ENCODE peak calls at places on chromosomes 5 and 9, in seven cellular contexts. N, U, I, P, V, Q and H are unnamed samples.

GRCh38 chr5:80134879-80135278 is 99.7 kb downstream of the THBS4 start:
- DNase-seq in V (no peak), N (no peak), Q (no peak), I (no peak), U (no peak), P (no peak), H (no peak)

GRCh38 chr5:168047043-168047668 is 244.3 kb upstream of the WWC1 start:
- DNase-seq in U (peak), I (peak), Q (peak), V (peak), P (peak), N (peak), H (peak)

GRCh38 chr5:172901788-172902496 is 57.3 kb upstream of the RPL26L1 start:
- DNase-seq in P (no peak), U (no peak), Q (peak), N (peak), I (no peak), V (peak), H (no peak)

GRCh38 chr9:89529243-89530030 is 31.5 kb upstream of the SEMA4D start:
- DNase-seq in I (no peak), Q (no peak), U (no peak), N (no peak), V (no peak), P (no peak), H (no peak)

GRCh38 chr5:143051244-143052058 is 281.3 kb downstream of the ARHGAP26 start:
- DNase-seq in V (peak), Q (peak), P (peak), U (no peak), N (peak), I (peak), H (no peak)

GRCh38 chr5:144308211-144308610 is 137.5 kb downstream of the KCTD16 start:
- DNase-seq in I (no peak), Q (no peak), P (no peak), N (no peak), V (no peak), U (no peak), H (no peak)

GRCh38 chr9:134434896-134435506 is 108.7 kb downstream of the RXRA start:
- DNase-seq in U (peak), N (peak), I (no peak), V (peak), Q (peak), P (peak), H (no peak)

GRCh38 chr5:124342586-124342985 is 403.9 kb downstream of the ZNF608 start:
- DNase-seq in Q (no peak), V (no peak), P (no peak), U (no peak), I (no peak), N (no peak), H (no peak)

GRCh38 chr9:102867488-102867887 is 127.6 kb upstream of the CYLC2 start:
- DNase-seq in U (no peak), P (peak), I (no peak), V (no peak), Q (peak), N (peak), H (no peak)

GRCh38 chr5:40479939-40480338 is 199.8 kb upstream of the PTGER4 start:
- DNase-seq in U (no peak), Q (no peak), I (no peak), P (no peak), N (no peak), V (no peak), H (no peak)

GRCh38 chr5:26948921-26949320 is 89.5 kb downstream of the CDH9 start:
- DNase-seq in I (no peak), P (no peak), N (no peak), Q (no peak), U (no peak), V (no peak), H (no peak)

GRCh38 chr5:111781200-111781599 is 24.2 kb upstream of the NREP start:
- DNase-seq in P (peak), U (no peak), Q (peak), V (no peak), I (no peak), N (peak), H (no peak)

GRCh38 chr5:1719860-1720259 is 79.8 kb downstream of the MRPL36 start:
- DNase-seq in V (no peak), Q (no peak), P (no peak), U (no peak), N (no peak), I (no peak), H (no peak)

GRCh38 chr9:114906922-114907571 is 23.3 kb downstream of the TNFSF8 start:
- DNase-seq in I (peak), N (peak), Q (peak), U (peak), P (peak), V (peak), H (no peak)

GRCh38 chr5:111223790-111224560 is at the start of gene CAMK4:
- DNase-seq in V (peak), Q (peak), U (peak), I (peak), N (peak), P (peak), H (no peak)

GRCh38 chr5:15425802-15426201 is 74.2 kb upstream of the FBXL7 start:
- DNase-seq in Q (no peak), P (no peak), N (peak), V (peak), U (no peak), I (no peak), H (no peak)

GRCh38 chr9:134698587-134699342 is 57.2 kb downstream of the COL5A1 start:
- DNase-seq in I (peak), U (peak), Q (peak), V (peak), N (no peak), P (peak), H (no peak)

GRCh38 chr5:179270581-179271300 is 74.5 kb downstream of the ADAMTS2 start:
- DNase-seq in I (no peak), V (peak), Q (no peak), U (peak), N (peak), P (no peak), H (no peak)

GRCh38 chr5:177403826-177404640 is 3.6 kb upstream of the PFN3 start:
- DNase-seq in N (peak), U (peak), P (peak), I (peak), Q (peak), V (peak), H (no peak)

GRCh38 chr5:73945505-73945904 is 319.5 kb downstream of the ARHGEF28 start:
- DNase-seq in I (peak), P (no peak), N (no peak), U (no peak), V (no peak), Q (no peak), H (no peak)

GRCh38 chr5:83404182-83404712 is 67.3 kb upstream of the VCAN start:
- DNase-seq in U (no peak), V (no peak), N (no peak), P (no peak), I (no peak), Q (no peak), H (no peak)

DNA sequence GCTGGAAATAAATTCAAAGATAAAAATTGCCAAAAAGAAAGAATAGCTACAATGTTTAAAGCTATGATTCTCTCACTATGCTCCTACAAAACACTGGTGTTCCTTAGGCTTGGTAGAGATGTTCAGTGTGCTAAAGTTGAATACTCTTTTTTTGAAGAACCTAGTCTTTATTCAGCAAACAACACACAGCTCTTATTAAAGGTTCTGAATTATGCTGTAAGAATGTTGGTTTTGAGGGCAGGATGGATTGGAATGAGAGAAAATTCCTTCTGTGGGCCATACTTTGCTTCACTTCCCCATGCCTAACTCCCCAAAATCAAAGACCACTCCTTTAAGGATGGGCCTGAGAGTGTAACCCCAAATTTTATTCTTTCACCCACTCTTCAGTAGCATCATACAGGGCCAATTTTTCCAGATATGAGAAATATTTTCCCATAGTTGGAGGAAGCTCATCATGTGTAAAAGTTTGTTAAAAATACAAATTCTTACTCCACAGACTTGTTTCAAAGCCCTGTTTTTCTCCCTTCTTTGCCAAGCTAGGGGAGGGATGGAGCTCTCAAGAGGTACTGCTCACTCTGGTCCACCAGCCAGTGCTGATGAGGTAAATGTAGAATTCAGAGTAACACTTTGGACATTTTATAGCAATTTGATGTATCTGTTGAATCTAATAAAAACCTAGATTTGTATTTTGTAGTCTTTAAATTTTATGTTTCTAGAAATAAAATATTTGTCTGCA is 99.3 kb downstream of the GDNF start:
- DNase-seq in I (no peak), U (no peak), V (peak), P (no peak), N (peak), Q (no peak), H (no peak)
- H3K9ac ChIP-seq in I (no peak), U (peak), V (peak), P (no peak), N (no peak), Q (no peak), H (no peak)

GRCh38 chr5:139297439-139298133 is 4.0 kb downstream of the MATR3 start:
- DNase-seq in U (no peak), P (no peak), N (no peak), I (no peak), V (no peak), Q (no peak), H (no peak)

GRCh38 chr5:139295692-139296091 is 2.2 kb downstream of the MATR3 start:
- DNase-seq in I (no peak), N (peak), P (no peak), U (no peak), V (peak), Q (no peak), H (no peak)

GRCh38 chr5:139296198-139296597 is 2.7 kb downstream of the MATR3 start:
- DNase-seq in I (no peak), Q (no peak), V (no peak), N (no peak), U (no peak), P (no peak), H (no peak)

GRCh38 chr5:139298242-139298641 is 4.7 kb downstream of the MATR3 start:
- DNase-seq in V (no peak), Q (no peak), U (no peak), N (no peak), P (no peak), I (no peak), H (no peak)

DNA sequence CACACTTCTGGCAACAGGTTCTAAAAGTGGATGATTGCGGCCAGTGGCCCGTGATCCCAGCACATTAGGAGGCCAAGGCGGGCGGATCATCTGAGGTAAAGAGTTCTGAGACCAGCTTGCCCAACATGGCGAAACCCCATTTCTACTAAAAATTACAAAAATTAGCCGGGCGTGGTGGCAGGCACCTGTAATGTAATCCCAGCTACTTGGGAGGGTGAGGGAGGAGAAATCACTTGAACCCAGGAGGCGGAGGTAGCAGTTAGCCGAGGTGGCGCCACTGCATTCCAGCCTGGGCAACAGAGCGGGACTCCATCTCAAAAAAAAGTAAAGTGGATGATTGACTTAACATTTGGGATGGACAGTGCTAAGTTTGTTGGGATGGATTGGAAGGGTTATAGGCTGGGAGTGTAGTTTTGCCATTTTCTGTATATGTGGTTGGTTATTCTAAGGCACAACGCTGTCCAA is 3.4 kb downstream of the MATR3 start:
- DNase-seq in P (no peak), I (no peak), Q (no peak), U (no peak), V (no peak), N (no peak), H (no peak)
- H3K4me3 ChIP-seq in P (no peak), I (no peak), Q (peak), U (no peak), V (peak), N (no peak), H (no peak)

DNA sequence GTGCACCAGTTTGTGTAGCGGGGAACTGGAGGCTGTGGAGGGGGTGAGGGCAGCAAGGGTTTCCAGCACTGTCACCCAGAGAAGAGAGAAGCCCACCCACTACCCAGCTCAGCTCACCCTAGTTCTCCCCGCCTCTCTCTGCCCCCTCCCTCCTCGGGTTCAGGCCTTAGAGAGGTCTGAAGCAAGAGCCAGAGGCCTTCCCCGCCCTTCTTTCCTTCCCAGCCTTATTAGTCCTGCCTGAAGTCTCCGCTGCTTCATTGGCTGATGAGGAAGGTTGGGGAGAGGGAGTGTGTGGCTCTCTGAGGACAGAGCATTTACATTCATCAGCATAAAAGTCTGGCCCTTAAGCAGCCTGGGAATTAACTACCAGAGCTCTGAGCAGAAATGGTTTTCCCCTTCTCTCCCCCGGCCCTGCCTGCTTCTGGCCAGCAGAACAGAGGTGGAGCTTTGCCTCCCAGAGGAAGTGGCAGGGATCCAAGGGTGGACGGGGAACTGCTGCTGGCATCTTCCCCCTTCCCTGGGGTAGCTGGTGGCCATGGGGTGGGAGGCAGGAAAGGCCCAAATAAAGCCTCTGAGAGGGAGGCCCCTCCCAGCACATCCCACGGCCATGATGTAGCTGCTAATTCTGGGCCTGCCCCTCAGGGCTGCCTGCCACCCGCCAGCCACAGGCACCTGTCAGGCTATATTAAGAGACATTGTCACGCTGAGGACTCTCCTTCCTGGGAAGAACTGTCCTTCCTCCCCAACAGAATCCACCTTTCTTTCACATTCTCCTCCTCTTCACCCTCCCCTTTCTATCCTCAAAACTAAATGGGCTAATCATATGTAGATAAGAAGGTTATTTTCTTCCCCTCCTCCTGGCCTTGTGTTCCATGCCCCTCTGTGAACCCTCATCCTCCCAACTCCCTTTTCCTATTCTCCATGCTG is 4.2 kb downstream of the DNAJB5 start:
- DNase-seq in I (no peak), V (peak), Q (no peak), P (no peak), N (peak), U (peak), H (no peak)
- H3K9ac ChIP-seq in I (no peak), V (peak), Q (no peak), P (no peak), N (no peak), U (no peak), H (no peak)

GRCh38 chr5:4022991-4023390 is 427.4 kb downstream of the IRX1 start:
- DNase-seq in V (no peak), N (no peak), Q (no peak), U (no peak), P (no peak), I (no peak), H (no peak)
- H3K4me3 ChIP-seq in V (no peak), N (no peak), Q (no peak), U (no peak), P (no peak), I (no peak), H (no peak)

DNA sequence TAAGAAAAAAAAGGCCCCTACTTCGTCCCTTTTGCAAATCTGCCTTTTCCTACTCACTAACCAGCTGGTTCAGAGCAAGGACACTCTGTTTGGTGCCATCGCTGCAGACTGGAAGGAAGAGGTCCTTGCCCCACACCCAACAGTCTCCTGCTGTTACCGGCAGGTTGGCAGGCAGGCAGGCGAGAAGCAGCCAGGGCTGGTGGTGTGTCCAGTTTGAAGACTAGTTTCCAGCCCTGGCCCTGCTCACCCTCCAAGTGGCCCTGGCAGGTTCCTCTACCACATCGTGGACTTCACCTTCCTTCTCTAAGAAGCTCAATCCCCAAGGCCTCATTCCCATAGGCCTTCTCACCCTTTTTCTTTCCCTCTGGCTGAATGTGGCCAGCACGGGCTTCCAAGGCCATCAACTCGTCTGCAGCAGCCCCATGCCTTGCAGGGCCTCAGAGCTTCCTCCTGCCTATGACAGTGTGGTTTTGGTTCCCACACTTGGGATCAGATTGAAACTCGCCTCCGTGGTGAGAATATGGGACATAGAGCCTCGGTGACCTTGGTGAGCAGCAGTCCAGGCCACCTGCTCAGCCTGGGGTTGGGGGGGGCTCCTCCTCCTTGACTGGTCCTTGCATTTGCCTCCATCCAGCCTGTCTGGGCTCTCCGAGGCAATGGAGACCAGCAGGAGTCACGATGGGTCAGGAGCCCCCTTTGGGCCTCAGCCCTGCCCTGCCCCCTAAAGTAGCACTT is 22.9 kb downstream of the TGFBI start:
- DNase-seq in V (no peak), Q (no peak), U (no peak), I (no peak), N (no peak), P (no peak), H (no peak)
- H3K9ac ChIP-seq in V (no peak), Q (no peak), U (no peak), I (no peak), N (no peak), P (no peak), H (no peak)

GRCh38 chr9:129333961-129334743 is 156.1 kb upstream of the IER5L start:
- DNase-seq in V (peak), U (peak), Q (peak), I (no peak), P (peak), N (peak), H (peak)
- H3K4me3 ChIP-seq in V (peak), U (peak), Q (peak), I (no peak), P (peak), N (no peak), H (peak)

GRCh38 chr9:122159925-122160246 is 178 bp downstream of the MORN5 start:
- DNase-seq in N (no peak), Q (no peak), P (no peak), U (no peak), V (no peak), I (no peak), H (no peak)

GRCh38 chr9:122164286-122164685 is 4.6 kb downstream of the MORN5 start:
- DNase-seq in I (no peak), V (no peak), N (no peak), Q (no peak), U (no peak), P (no peak), H (no peak)

GRCh38 chr9:122158202-122158601 is 1.4 kb downstream of the NDUFA8 start:
- DNase-seq in N (peak), V (peak), I (peak), P (peak), U (peak), Q (peak), H (no peak)

GRCh38 chr9:122162415-122162814 is 2.7 kb downstream of the MORN5 start:
- DNase-seq in P (no peak), I (no peak), U (no peak), V (no peak), Q (no peak), N (no peak), H (no peak)

DNA sequence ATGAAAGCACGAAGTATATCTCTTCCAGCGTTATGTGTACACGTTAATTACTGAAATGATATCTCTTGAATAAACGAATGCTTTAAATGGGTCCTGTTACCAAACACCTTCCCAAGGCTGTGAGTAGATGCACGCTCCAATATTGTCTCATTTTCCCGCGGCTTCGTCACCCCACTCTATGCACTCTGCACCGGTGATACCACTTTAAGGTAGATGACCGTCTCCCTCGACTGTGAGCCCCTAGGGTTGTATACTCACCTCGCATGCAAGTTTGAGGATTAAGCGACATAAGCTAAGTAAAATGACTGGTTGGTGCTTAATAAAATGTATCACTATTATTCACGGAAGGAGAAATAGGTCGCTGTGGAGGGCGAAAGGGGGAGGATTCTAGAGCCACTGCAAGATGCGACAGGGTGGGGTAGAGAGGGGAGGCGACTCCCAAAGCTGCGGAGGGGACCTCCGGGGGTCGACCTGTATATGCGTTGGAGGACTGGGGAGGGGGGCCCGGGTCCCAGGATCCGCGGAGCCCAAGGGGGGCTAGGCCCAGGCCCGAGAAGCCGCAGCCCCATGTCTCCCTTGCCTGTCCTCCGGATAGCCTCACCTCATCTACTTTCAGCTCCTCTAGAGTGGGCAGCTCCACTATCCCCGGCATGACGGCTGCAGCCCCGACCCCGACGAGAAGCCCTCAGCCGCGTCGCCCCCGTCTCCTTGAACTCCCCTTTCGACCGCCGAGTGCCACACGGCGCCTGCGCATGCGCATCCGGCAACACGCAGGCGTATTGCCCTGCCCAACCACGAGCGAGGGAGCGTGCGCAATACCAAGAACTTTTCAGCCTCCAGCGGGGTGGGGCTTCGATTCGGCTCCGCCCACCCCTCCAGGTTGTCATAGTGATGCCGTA is at the start of the genes MORN5 and NDUFA8:
- DNase-seq in U (peak), P (peak), Q (peak), N (peak), V (peak), I (peak), H (peak)
- H3K9ac ChIP-seq in U (peak), P (peak), Q (peak), N (peak), V (peak), I (peak), H (peak)